ENCODE peak calls at places on chromosome 14, in nine cellular contexts. C is MG63; V is K562; R is A549; G is naive thymus-derived CD8-positive, alpha-beta T cell; L is A172; H is iPS DF 19.7; E is stimulated activated CD8-positive, alpha-beta memory T cell treated with anti-CD3 and anti-CD28 coated beads, Interleukin-12 subunit alpha, Interleukin-12 subunit beta, amount 100 ng/mL, for 4 hours; M is AG04450. W is an unnamed sample.

GRCh38 chr14:104353221-104353920 is 215.0 kb downstream of the KIF26A start:
- DNase-seq in C (no peak), V (no peak), R (no peak), G (no peak), L (no peak), H (no peak), E (no peak), M (no peak), W (no peak)

GRCh38 chr14:53458368-53458814 is 305.3 kb upstream of the DDHD1 start:
- DNase-seq in C (peak), V (no peak), R (peak), G (no peak), L (peak), H (no peak), E (no peak), M (peak), W (no peak)

GRCh38 chr14:55052259-55052930 is 948 bp downstream of the MAPK1IP1L start:
- DNase-seq in C (no peak), V (no peak), R (no peak), G (no peak), L (no peak), H (no peak), E (no peak), M (no peak), W (no peak)

GRCh38 chr14:104554608-104555401 is 24.8 kb upstream of the C14orf180 start:
- DNase-seq in C (no peak), V (no peak), R (no peak), G (no peak), L (no peak), H (no peak), E (no peak), M (no peak), W (no peak)

GRCh38 chr14:100640481-100641273 is 53.5 kb upstream of the BEGAIN start:
- DNase-seq in C (no peak), V (no peak), R (no peak), G (peak), L (peak), H (no peak), E (peak), M (no peak), W (peak)

GRCh38 chr14:24408764-24409163 is 10.0 kb downstream of the NYNRIN start:
- DNase-seq in C (peak), V (no peak), R (no peak), G (no peak), L (no peak), H (no peak), E (no peak), M (no peak), W (no peak)

GRCh38 chr14:20610002-20610765 is 19.0 kb upstream of the RNASE12 start:
- DNase-seq in C (peak), V (peak), R (peak), G (peak), L (peak), H (no peak), E (no peak), M (peak), W (peak)

GRCh38 chr14:101502761-101503392 is 58.4 kb upstream of the DIO3 start:
- DNase-seq in C (no peak), V (no peak), R (no peak), G (no peak), L (no peak), H (no peak), E (no peak), M (no peak), W (no peak)

GRCh38 chr14:88044129-88044727 is 39.3 kb downstream of the GPR65 start:
- DNase-seq in C (no peak), V (no peak), R (peak), G (no peak), L (no peak), H (no peak), E (no peak), M (no peak), W (no peak)

GRCh38 chr14:20144820-20145219 is 6.2 kb downstream of the OR4N5 start:
- DNase-seq in C (no peak), V (no peak), R (no peak), G (no peak), L (no peak), H (no peak), E (no peak), M (no peak), W (no peak)

GRCh38 chr14:69260246-69260978 is 454 bp downstream of the GALNT16 start:
- DNase-seq in C (peak), V (no peak), R (peak), G (no peak), L (no peak), H (no peak), E (no peak), M (no peak), W (no peak)

GRCh38 chr14:74502236-74503019 is 8.9 kb downstream of the ISCA2 start:
- DNase-seq in C (no peak), V (peak), R (peak), G (no peak), L (peak), H (no peak), E (no peak), M (no peak), W (no peak)

GRCh38 chr14:23572841-23573240 is 5.2 kb upstream of the AP1G2 start:
- DNase-seq in C (no peak), V (no peak), R (no peak), G (no peak), L (no peak), H (no peak), E (no peak), M (no peak), W (no peak)

GRCh38 chr14:97625512-97625911 is 828.3 kb downstream of the VRK1 start:
- DNase-seq in C (no peak), V (no peak), R (no peak), G (no peak), L (no peak), H (no peak), E (no peak), M (no peak), W (no peak)

GRCh38 chr14:66359500-66359899 is 126.7 kb upstream of the CCDC196 start:
- DNase-seq in C (no peak), V (peak), R (peak), G (peak), L (peak), H (no peak), E (no peak), M (peak), W (peak)

GRCh38 chr14:71524321-71524982 is 407.8 kb upstream of the RGS6 start:
- DNase-seq in C (no peak), V (no peak), R (no peak), G (no peak), L (no peak), H (no peak), E (no peak), M (no peak), W (no peak)

GRCh38 chr14:64707661-64708060 is 3.4 kb downstream of the PLEKHG3 start:
- DNase-seq in C (peak), V (no peak), R (peak), G (no peak), L (peak), H (no peak), E (no peak), M (peak), W (no peak)

GRCh38 chr14:81936902-81937301 is 403.2 kb upstream of the SEL1L start:
- DNase-seq in C (no peak), V (no peak), R (no peak), G (no peak), L (no peak), H (no peak), E (no peak), M (no peak), W (no peak)

GRCh38 chr14:103847954-103848719 is 762 bp upstream of the PPP1R13B start:
- DNase-seq in C (no peak), V (peak), R (no peak), G (no peak), L (no peak), H (no peak), E (no peak), M (no peak), W (peak)

GRCh38 chr14:72471346-72471745 is 422.6 kb downstream of the DPF3 start:
- DNase-seq in C (no peak), V (no peak), R (no peak), G (no peak), L (no peak), H (no peak), E (no peak), M (no peak), W (no peak)

GRCh38 chr14:27370775-27371174 is 772.9 kb upstream of the NOVA1 start:
- DNase-seq in C (no peak), V (no peak), R (no peak), G (no peak), L (no peak), H (no peak), E (no peak), M (no peak), W (no peak)

GRCh38 chr14:102316048-102316745 is 3.3 kb upstream of the ZNF839 start:
- DNase-seq in C (peak), V (peak), R (peak), G (no peak), L (peak), H (no peak), E (no peak), M (no peak), W (no peak)

GRCh38 chr14:20295067-20295466 is 10.7 kb downstream of the TTC5 start:
- DNase-seq in C (no peak), V (no peak), R (no peak), G (no peak), L (no peak), H (no peak), E (no peak), M (no peak), W (no peak)

GRCh38 chr14:51862171-51862838 is 1.9 kb downstream of the GNG2 start:
- DNase-seq in C (no peak), V (no peak), R (no peak), G (peak), L (no peak), H (no peak), E (no peak), M (no peak), W (no peak)

GRCh38 chr14:101819251-101819990 is 57.9 kb downstream of the PPP2R5C start:
- DNase-seq in C (no peak), V (no peak), R (no peak), G (peak), L (no peak), H (no peak), E (peak), M (no peak), W (peak)

GRCh38 chr14:28398501-28398900 is 368.1 kb upstream of the FOXG1 start:
- DNase-seq in C (no peak), V (no peak), R (no peak), G (no peak), L (no peak), H (no peak), E (no peak), M (no peak), W (no peak)

GRCh38 chr14:72686101-72686500 is 207.8 kb downstream of the DPF3 start:
- DNase-seq in C (no peak), V (no peak), R (no peak), G (no peak), L (peak), H (no peak), E (no peak), M (no peak), W (no peak)

GRCh38 chr14:92556863-92557543 is 43.4 kb downstream of the RIN3 start:
- DNase-seq in C (no peak), V (no peak), R (no peak), G (peak), L (no peak), H (no peak), E (no peak), M (no peak), W (peak)